ENCODE peak calls at places on chromosomes 12 and 14, in seven cellular contexts. M is mucosa of descending colon, A is hepatocyte, I is left lung, Z is stomach, Q is endodermal cell, T is fibroblast of lung. R is an unnamed sample.
A peak's percentile ranks its signal among the peaks of the same experiment; 100 is the strongest.

GRCh38 chr12:95820096-95820703 is 29.6 kb upstream of the NTN4 start:
- DNase-seq in I (no peak), A (peak; percentile 58), T (peak; percentile 46), Q (no peak), Z (peak; percentile 63), M (no peak), R (peak; percentile 68)

GRCh38 chr12:41795066-41795465 is 349.6 kb downstream of the GXYLT1 start:
- DNase-seq in M (no peak), Q (no peak), A (no peak), I (no peak), Z (no peak), T (peak; percentile 90), R (no peak)

GRCh38 chr14:101627913-101628257 is 66.6 kb downstream of the DIO3 start:
- DNase-seq in I (peak; percentile 60), T (no peak), A (no peak), Q (no peak), M (no peak), Z (peak; percentile 25), R (no peak)

GRCh38 chr14:105197274-105197673 is 16.2 kb upstream of the NUDT14 start:
- DNase-seq in Z (no peak), A (peak; percentile 38), I (no peak), M (no peak), T (peak; percentile 25), Q (no peak), R (peak; percentile 74)

GRCh38 chr12:90211017-90211416 is 502.4 kb upstream of the ATP2B1 start:
- DNase-seq in Q (no peak), T (peak; percentile 87), A (peak; percentile 19), I (no peak), M (no peak), Z (no peak), R (peak; percentile 84)

GRCh38 chr12:109549613-109550309 is 23.5 kb downstream of the MMAB start:
- DNase-seq in Q (no peak), M (no peak), Z (no peak), T (no peak), I (no peak), A (no peak), R (no peak)

GRCh38 chr12:108394196-108394595 is 55.1 kb upstream of the CMKLR1 start:
- DNase-seq in A (no peak), M (peak; percentile 27), I (no peak), T (no peak), Z (no peak), Q (peak; percentile 43), R (peak; percentile 32)

GRCh38 chr12:123916729-123917128 is 55.9 kb downstream of the CCDC92 start:
- DNase-seq in Z (no peak), Q (no peak), M (no peak), I (no peak), A (no peak), T (peak; percentile 48), R (no peak)

GRCh38 chr12:132422057-132423043 is 67.6 kb upstream of the FBRSL1 start:
- DNase-seq in T (no peak), I (peak; percentile 68), M (no peak), Q (peak; percentile 88), A (no peak), Z (no peak), R (no peak)

GRCh38 chr12:132418393-132418925 is 71.5 kb upstream of the FBRSL1 start:
- DNase-seq in Q (no peak), T (no peak), I (no peak), A (no peak), Z (no peak), M (no peak), R (no peak)

GRCh38 chr12:132417741-132418140 is 72.2 kb upstream of the FBRSL1 start:
- DNase-seq in Q (no peak), Z (no peak), A (no peak), M (no peak), T (no peak), I (no peak), R (no peak)

GRCh38 chr12:132416827-132417226 is 73.1 kb upstream of the FBRSL1 start:
- DNase-seq in M (no peak), I (no peak), T (no peak), A (no peak), Z (no peak), Q (no peak), R (no peak)

DNA sequence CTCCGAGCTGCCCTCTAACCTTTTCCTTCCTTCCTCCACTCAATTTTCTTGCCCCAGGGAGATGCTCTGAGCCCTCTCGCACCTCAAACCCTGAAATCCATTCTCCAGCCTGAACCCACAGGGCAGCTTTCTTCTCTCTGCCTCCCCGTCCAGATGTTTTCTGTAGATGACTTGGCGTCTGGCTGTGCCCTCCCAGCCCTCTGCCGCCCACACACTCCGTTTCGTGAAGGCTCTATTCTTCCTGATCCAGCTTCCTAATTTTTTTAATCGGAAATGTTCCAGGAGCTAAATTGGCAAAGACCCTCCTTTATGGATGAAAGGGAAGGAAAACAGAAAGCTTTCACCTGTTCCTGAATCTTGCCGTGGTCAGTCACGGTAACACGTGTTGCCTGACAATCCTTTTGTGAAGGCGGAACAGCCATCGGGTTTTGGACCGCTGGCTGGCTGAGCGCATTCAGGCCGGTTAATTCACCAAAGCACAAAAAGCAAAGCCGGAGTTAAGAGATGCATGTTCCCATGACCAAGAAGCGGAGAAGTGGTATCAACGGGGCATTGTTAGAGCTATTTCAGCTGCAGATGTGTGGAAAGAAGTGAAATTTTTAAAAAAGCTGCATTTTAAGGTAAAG is 70.2 kb upstream of the FBRSL1 start:
- DNase-seq in I (peak; percentile 41), M (no peak), Z (no peak), A (no peak), T (no peak), Q (no peak), R (no peak)
- H3K4me3 ChIP-seq in I (no peak overlapping the region), M (no peak overlapping the region), Z (no peak overlapping the region), A (no peak overlapping the region), T (no peak overlapping the region), Q (no peak overlapping the region), R (no peak overlapping the region)

GRCh38 chr14:23629831-23630396 is 6.2 kb upstream of the DHRS2 start:
- DNase-seq in Q (no peak), T (no peak), I (no peak), M (no peak), Z (no peak), A (no peak), R (no peak)
- TF ChIP-seq CTCF in Q (no peak), T (no peak), I (no peak), M (no peak), Z (no peak), A (no peak), R (no peak)

DNA sequence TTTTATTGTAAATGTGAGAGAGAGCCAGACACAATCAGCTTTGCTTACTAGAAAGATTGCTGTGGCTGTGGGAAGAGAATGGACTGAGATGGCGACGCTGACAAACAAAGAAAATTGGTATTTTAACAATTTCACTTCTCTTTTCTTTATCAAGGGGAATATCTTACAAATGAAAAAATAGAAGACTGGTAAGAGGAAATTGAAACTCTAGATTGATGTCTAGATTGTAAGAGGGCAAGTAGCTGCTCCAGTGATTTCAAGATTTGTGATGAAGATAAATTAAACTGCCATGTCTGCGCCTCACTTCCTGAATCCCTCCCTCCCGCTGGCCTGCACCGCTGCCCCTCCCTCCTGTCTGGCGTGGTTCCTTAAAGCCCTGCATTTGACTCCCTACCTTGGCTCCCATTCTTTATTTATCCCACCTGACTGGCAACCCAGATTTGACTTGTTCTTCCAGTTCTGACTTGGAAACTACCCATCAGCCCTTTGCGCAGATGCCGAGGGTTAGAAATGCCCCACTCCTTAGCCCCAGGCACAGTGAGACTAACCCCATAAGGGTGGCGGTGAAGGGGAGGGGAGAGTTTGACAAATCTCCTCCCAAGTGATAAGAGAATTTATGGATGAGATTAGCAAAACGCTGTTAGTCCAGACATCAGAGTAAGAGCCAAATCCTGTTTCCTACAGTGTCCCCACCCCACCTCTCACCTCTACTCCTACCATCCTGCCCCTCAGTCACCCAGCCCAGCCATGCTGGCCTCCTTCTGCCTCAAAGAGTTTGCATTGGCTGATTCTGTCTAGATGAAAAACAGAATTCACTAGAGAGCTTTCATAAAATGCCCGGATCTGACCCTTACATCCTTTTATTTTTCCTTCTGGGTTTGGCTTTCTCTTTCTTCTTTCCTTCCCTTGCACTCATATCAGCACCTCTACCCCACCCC is 125.3 kb upstream of the ATF7IP start:
- DNase-seq in Q (peak; percentile 77), I (no peak), A (peak; percentile 22), T (peak; percentile 36), Z (no peak), M (peak; percentile 65), R (no peak)
- H3K4me3 ChIP-seq in Q (peak overlapping the region; percentile 57), I (no peak overlapping the region), A (no peak overlapping the region), T (no peak overlapping the region), Z (no peak overlapping the region), M (no peak overlapping the region), R (no peak overlapping the region)

DNA sequence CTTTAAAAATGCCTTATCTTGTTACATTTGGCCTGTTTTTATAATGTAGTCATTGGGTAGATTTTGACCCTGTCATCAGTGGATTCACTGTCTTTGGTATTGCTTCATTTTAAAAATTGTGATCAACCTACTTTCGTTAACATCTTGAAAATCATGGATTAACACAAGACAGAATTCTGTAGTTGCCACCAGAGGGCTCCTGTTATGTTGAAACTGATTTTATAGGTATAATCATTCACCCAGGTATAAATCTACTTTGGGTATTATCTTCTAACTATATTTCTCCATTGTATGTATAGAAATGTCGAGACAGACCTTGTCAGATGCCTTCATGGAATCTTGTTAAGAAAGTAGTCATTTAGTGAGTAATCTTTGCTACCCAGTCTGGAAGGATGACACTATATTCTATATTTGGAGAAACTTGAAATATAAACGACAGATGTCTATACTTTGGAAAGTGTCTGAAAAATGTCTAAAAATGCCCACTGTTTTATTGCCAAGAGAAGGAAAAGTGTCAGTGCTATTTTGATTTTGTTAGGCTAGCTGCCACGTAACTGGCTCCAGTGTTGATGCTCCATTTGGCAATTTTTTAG is 129.4 kb downstream of the PELI2 start:
- DNase-seq in Q (no peak), Z (no peak), M (no peak), I (no peak), T (peak; percentile 25), A (no peak), R (peak; percentile 58)
- TF ChIP-seq CTCF in Q (peak; percentile 76), Z (no peak), M (no peak), I (no peak), T (peak; percentile 48), A (peak; percentile 23), R (peak; percentile 40)

GRCh38 chr12:94074216-94074969 is 74.0 kb upstream of the PLXNC1 start:
- DNase-seq in I (no peak), Q (no peak), Z (no peak), M (no peak), T (peak; percentile 34), A (no peak), R (peak; percentile 52)
- H3K4me3 ChIP-seq in I (no peak overlapping the region), Q (no peak overlapping the region), Z (no peak overlapping the region), M (no peak overlapping the region), T (no peak overlapping the region), A (no peak overlapping the region), R (no peak overlapping the region)

GRCh38 chr12:50595667-50596066 is 90.9 kb downstream of the DIP2B start:
- DNase-seq in Z (no peak), M (no peak), I (no peak), Q (no peak), A (no peak), T (no peak), R (no peak)

GRCh38 chr12:50598321-50598862 is 93.6 kb downstream of the DIP2B start:
- DNase-seq in M (no peak), Q (no peak), T (peak; percentile 45), A (no peak), Z (no peak), I (no peak), R (peak; percentile 37)

GRCh38 chr12:50599366-50600095 is 94.7 kb downstream of the DIP2B start:
- DNase-seq in M (no peak), T (no peak), Q (no peak), Z (no peak), I (no peak), A (no peak), R (no peak)

GRCh38 chr12:50600364-50600763 is 95.6 kb downstream of the DIP2B start:
- DNase-seq in A (no peak), Q (no peak), Z (no peak), I (no peak), M (no peak), T (no peak), R (no peak)

GRCh38 chr12:50597200-50598195 is 92.7 kb downstream of the DIP2B start:
- DNase-seq in Q (no peak), I (no peak), M (no peak), T (peak; percentile 91), Z (peak; percentile 39), A (no peak), R (peak; percentile 93)
- TF ChIP-seq CTCF in Q (no peak), I (no peak), M (no peak), T (no peak), Z (no peak), A (no peak), R (peak; percentile 15)

R was measured in cardiac fibroblast.